ENCODE peak calls at places on chromosome 17, in four cellular contexts. One of them, this sample, is unnamed.

GRCh38 chr17:1493291-1493980 is 950 bp upstream of the MYO1C start:
- DNase-seq in posterior vena cava: no peak
- DNase-seq in stimulated activated CD4-positive, alpha-beta T cell treated with anti-CD3 and anti-CD28 coated beads, Interleukin-4, amount 100 ng/mL, for 24 hours: no peak
- DNase-seq in Caco-2: no peak
- DNase-seq in this sample: no peak

GRCh38 chr17:47686661-47687327 is 7.2 kb upstream of the TBKBP1 start:
- DNase-seq in posterior vena cava: no peak
- DNase-seq in stimulated activated CD4-positive, alpha-beta T cell treated with anti-CD3 and anti-CD28 coated beads, Interleukin-4, amount 100 ng/mL, for 24 hours: no peak
- DNase-seq in Caco-2: no peak
- DNase-seq in this sample: no peak

GRCh38 chr17:14494161-14494560 is 193.3 kb downstream of the HS3ST3B1 start:
- DNase-seq in posterior vena cava: no peak
- DNase-seq in stimulated activated CD4-positive, alpha-beta T cell treated with anti-CD3 and anti-CD28 coated beads, Interleukin-4, amount 100 ng/mL, for 24 hours: no peak
- DNase-seq in Caco-2: no peak
- DNase-seq in this sample: no peak

GRCh38 chr17:48215583-48216139 is 108.1 kb downstream of the SNX11 start:
- DNase-seq in posterior vena cava: no peak
- DNase-seq in stimulated activated CD4-positive, alpha-beta T cell treated with anti-CD3 and anti-CD28 coated beads, Interleukin-4, amount 100 ng/mL, for 24 hours: no peak
- DNase-seq in Caco-2: peak
- DNase-seq in this sample: no peak

GRCh38 chr17:79960788-79961522 is 74.7 kb downstream of the TBC1D16 start:
- DNase-seq in posterior vena cava: no peak
- DNase-seq in stimulated activated CD4-positive, alpha-beta T cell treated with anti-CD3 and anti-CD28 coated beads, Interleukin-4, amount 100 ng/mL, for 24 hours: no peak
- DNase-seq in Caco-2: no peak
- DNase-seq in this sample: no peak

GRCh38 chr17:2929881-2930533 is 133.4 kb downstream of the OR1D5 start:
- DNase-seq in posterior vena cava: no peak
- DNase-seq in stimulated activated CD4-positive, alpha-beta T cell treated with anti-CD3 and anti-CD28 coated beads, Interleukin-4, amount 100 ng/mL, for 24 hours: peak
- DNase-seq in Caco-2: peak
- DNase-seq in this sample: peak

GRCh38 chr17:44557653-44558285 is 485 bp downstream of the FZD2 start:
- DNase-seq in posterior vena cava: peak
- DNase-seq in stimulated activated CD4-positive, alpha-beta T cell treated with anti-CD3 and anti-CD28 coated beads, Interleukin-4, amount 100 ng/mL, for 24 hours: peak
- DNase-seq in Caco-2: no peak
- DNase-seq in this sample: peak

GRCh38 chr17:31393749-31394146 is 2.3 kb downstream of the RAB11FIP4 start:
- DNase-seq in posterior vena cava: peak
- DNase-seq in stimulated activated CD4-positive, alpha-beta T cell treated with anti-CD3 and anti-CD28 coated beads, Interleukin-4, amount 100 ng/mL, for 24 hours: no peak
- DNase-seq in Caco-2: no peak
- DNase-seq in this sample: no peak

GRCh38 chr17:298791-299450 is 53.7 kb downstream of the RPH3AL start:
- DNase-seq in posterior vena cava: peak
- DNase-seq in stimulated activated CD4-positive, alpha-beta T cell treated with anti-CD3 and anti-CD28 coated beads, Interleukin-4, amount 100 ng/mL, for 24 hours: no peak
- DNase-seq in Caco-2: no peak
- DNase-seq in this sample: no peak

GRCh38 chr17:66976781-66977201 is 12.3 kb downstream of the CACNG4 start:
- DNase-seq in posterior vena cava: no peak
- DNase-seq in stimulated activated CD4-positive, alpha-beta T cell treated with anti-CD3 and anti-CD28 coated beads, Interleukin-4, amount 100 ng/mL, for 24 hours: no peak
- DNase-seq in Caco-2: no peak
- DNase-seq in this sample: no peak

GRCh38 chr17:21249911-21250703 is 3.1 kb downstream of the NATD1 start:
- DNase-seq in posterior vena cava: no peak
- DNase-seq in stimulated activated CD4-positive, alpha-beta T cell treated with anti-CD3 and anti-CD28 coated beads, Interleukin-4, amount 100 ng/mL, for 24 hours: no peak
- DNase-seq in Caco-2: no peak
- DNase-seq in this sample: no peak

GRCh38 chr17:74325743-74326379 is at the start of gene KIF19:
- DNase-seq in posterior vena cava: no peak
- DNase-seq in stimulated activated CD4-positive, alpha-beta T cell treated with anti-CD3 and anti-CD28 coated beads, Interleukin-4, amount 100 ng/mL, for 24 hours: peak
- DNase-seq in Caco-2: no peak
- DNase-seq in this sample: peak

GRCh38 chr17:4475001-4475400 is 23.7 kb upstream of the SPNS2 start:
- DNase-seq in posterior vena cava: no peak
- DNase-seq in stimulated activated CD4-positive, alpha-beta T cell treated with anti-CD3 and anti-CD28 coated beads, Interleukin-4, amount 100 ng/mL, for 24 hours: no peak
- DNase-seq in Caco-2: no peak
- DNase-seq in this sample: no peak

GRCh38 chr17:31269597-31269996 is 27.4 kb downstream of the OMG start:
- DNase-seq in posterior vena cava: no peak
- DNase-seq in stimulated activated CD4-positive, alpha-beta T cell treated with anti-CD3 and anti-CD28 coated beads, Interleukin-4, amount 100 ng/mL, for 24 hours: no peak
- DNase-seq in Caco-2: peak
- DNase-seq in this sample: no peak

GRCh38 chr17:80290199-80290598 is 29.5 kb downstream of the RNF213 start:
- DNase-seq in posterior vena cava: peak
- DNase-seq in stimulated activated CD4-positive, alpha-beta T cell treated with anti-CD3 and anti-CD28 coated beads, Interleukin-4, amount 100 ng/mL, for 24 hours: no peak
- DNase-seq in Caco-2: no peak
- DNase-seq in this sample: no peak

GRCh38 chr17:33210240-33210639 is 82.9 kb downstream of the ASIC2 start:
- DNase-seq in posterior vena cava: no peak
- DNase-seq in stimulated activated CD4-positive, alpha-beta T cell treated with anti-CD3 and anti-CD28 coated beads, Interleukin-4, amount 100 ng/mL, for 24 hours: no peak
- DNase-seq in Caco-2: no peak
- DNase-seq in this sample: no peak

GRCh38 chr17:5027299-5027698 is 7.9 kb downstream of the SLC52A1 start:
- DNase-seq in posterior vena cava: no peak
- DNase-seq in stimulated activated CD4-positive, alpha-beta T cell treated with anti-CD3 and anti-CD28 coated beads, Interleukin-4, amount 100 ng/mL, for 24 hours: no peak
- DNase-seq in Caco-2: no peak
- DNase-seq in this sample: no peak

GRCh38 chr17:47719411-47720152 is 13.5 kb upstream of the TBX21 start:
- DNase-seq in posterior vena cava: no peak
- DNase-seq in stimulated activated CD4-positive, alpha-beta T cell treated with anti-CD3 and anti-CD28 coated beads, Interleukin-4, amount 100 ng/mL, for 24 hours: peak
- DNase-seq in Caco-2: no peak
- DNase-seq in this sample: peak

GRCh38 chr17:30556374-30557332 is 79.4 kb downstream of the GOSR1 start:
- DNase-seq in posterior vena cava: peak
- DNase-seq in stimulated activated CD4-positive, alpha-beta T cell treated with anti-CD3 and anti-CD28 coated beads, Interleukin-4, amount 100 ng/mL, for 24 hours: no peak
- DNase-seq in Caco-2: no peak
- DNase-seq in this sample: no peak

GRCh38 chr17:42288078-42288984 is at the start of gene STAT5A:
- DNase-seq in posterior vena cava: peak
- DNase-seq in stimulated activated CD4-positive, alpha-beta T cell treated with anti-CD3 and anti-CD28 coated beads, Interleukin-4, amount 100 ng/mL, for 24 hours: peak
- DNase-seq in Caco-2: peak
- DNase-seq in this sample: peak

GRCh38 chr17:57051886-57052342 is 33.1 kb upstream of the AKAP1 start:
- DNase-seq in posterior vena cava: no peak
- DNase-seq in stimulated activated CD4-positive, alpha-beta T cell treated with anti-CD3 and anti-CD28 coated beads, Interleukin-4, amount 100 ng/mL, for 24 hours: no peak
- DNase-seq in Caco-2: no peak
- DNase-seq in this sample: no peak

GRCh38 chr17:78883533-78884131 is 19.4 kb downstream of the CEP295NL start:
- DNase-seq in posterior vena cava: peak
- DNase-seq in stimulated activated CD4-positive, alpha-beta T cell treated with anti-CD3 and anti-CD28 coated beads, Interleukin-4, amount 100 ng/mL, for 24 hours: no peak
- DNase-seq in Caco-2: peak
- DNase-seq in this sample: no peak

GRCh38 chr17:17935321-17936271 is 36.6 kb downstream of the TOM1L2 start:
- DNase-seq in posterior vena cava: peak
- DNase-seq in stimulated activated CD4-positive, alpha-beta T cell treated with anti-CD3 and anti-CD28 coated beads, Interleukin-4, amount 100 ng/mL, for 24 hours: no peak
- DNase-seq in Caco-2: peak
- DNase-seq in this sample: no peak

GRCh38 chr17:59383893-59384292 is 52.4 kb downstream of the YPEL2 start:
- DNase-seq in posterior vena cava: no peak
- DNase-seq in stimulated activated CD4-positive, alpha-beta T cell treated with anti-CD3 and anti-CD28 coated beads, Interleukin-4, amount 100 ng/mL, for 24 hours: no peak
- DNase-seq in Caco-2: no peak
- DNase-seq in this sample: no peak

GRCh38 chr17:42266462-42266861 is 9.7 kb downstream of the STAT5B start:
- DNase-seq in posterior vena cava: no peak
- DNase-seq in stimulated activated CD4-positive, alpha-beta T cell treated with anti-CD3 and anti-CD28 coated beads, Interleukin-4, amount 100 ng/mL, for 24 hours: no peak
- DNase-seq in Caco-2: no peak
- DNase-seq in this sample: no peak

GRCh38 chr17:45221081-45221996 is at the start of gene FMNL1:
- DNase-seq in posterior vena cava: peak
- DNase-seq in stimulated activated CD4-positive, alpha-beta T cell treated with anti-CD3 and anti-CD28 coated beads, Interleukin-4, amount 100 ng/mL, for 24 hours: peak
- DNase-seq in Caco-2: no peak
- DNase-seq in this sample: peak

GRCh38 chr17:56810286-56810781 is 23.4 kb downstream of the C17orf67 start:
- DNase-seq in posterior vena cava: no peak
- DNase-seq in stimulated activated CD4-positive, alpha-beta T cell treated with anti-CD3 and anti-CD28 coated beads, Interleukin-4, amount 100 ng/mL, for 24 hours: no peak
- DNase-seq in Caco-2: no peak
- DNase-seq in this sample: no peak

GRCh38 chr17:48632579-48633265 is 6.6 kb upstream of the HOXB9 start:
- DNase-seq in posterior vena cava: peak
- DNase-seq in stimulated activated CD4-positive, alpha-beta T cell treated with anti-CD3 and anti-CD28 coated beads, Interleukin-4, amount 100 ng/mL, for 24 hours: no peak
- DNase-seq in Caco-2: no peak
- DNase-seq in this sample: no peak

GRCh38 chr17:50148226-50149098 is 2.0 kb downstream of the PPP1R9B start:
- DNase-seq in posterior vena cava: peak
- DNase-seq in stimulated activated CD4-positive, alpha-beta T cell treated with anti-CD3 and anti-CD28 coated beads, Interleukin-4, amount 100 ng/mL, for 24 hours: peak
- DNase-seq in Caco-2: peak
- DNase-seq in this sample: peak

GRCh38 chr17:77886387-77886728 is 72.1 kb upstream of the TNRC6C start:
- DNase-seq in posterior vena cava: peak
- DNase-seq in stimulated activated CD4-positive, alpha-beta T cell treated with anti-CD3 and anti-CD28 coated beads, Interleukin-4, amount 100 ng/mL, for 24 hours: no peak
- DNase-seq in Caco-2: no peak
- DNase-seq in this sample: peak

GRCh38 chr17:43683928-43684653 is 22.4 kb upstream of the MEOX1 start:
- DNase-seq in posterior vena cava: no peak
- DNase-seq in stimulated activated CD4-positive, alpha-beta T cell treated with anti-CD3 and anti-CD28 coated beads, Interleukin-4, amount 100 ng/mL, for 24 hours: no peak
- DNase-seq in Caco-2: no peak
- DNase-seq in this sample: no peak

GRCh38 chr17:491086-492014 is 138.7 kb upstream of the RPH3AL start:
- DNase-seq in posterior vena cava: peak
- DNase-seq in stimulated activated CD4-positive, alpha-beta T cell treated with anti-CD3 and anti-CD28 coated beads, Interleukin-4, amount 100 ng/mL, for 24 hours: no peak
- DNase-seq in Caco-2: peak
- DNase-seq in this sample: peak

GRCh38 chr17:3602499-3602898 is 6.7 kb downstream of the TRPV1 start:
- DNase-seq in posterior vena cava: no peak
- DNase-seq in stimulated activated CD4-positive, alpha-beta T cell treated with anti-CD3 and anti-CD28 coated beads, Interleukin-4, amount 100 ng/mL, for 24 hours: no peak
- DNase-seq in Caco-2: no peak
- DNase-seq in this sample: peak

GRCh38 chr17:69853533-69854262 is 221.3 kb upstream of the KCNJ16 start:
- DNase-seq in posterior vena cava: no peak
- DNase-seq in stimulated activated CD4-positive, alpha-beta T cell treated with anti-CD3 and anti-CD28 coated beads, Interleukin-4, amount 100 ng/mL, for 24 hours: no peak
- DNase-seq in Caco-2: no peak
- DNase-seq in this sample: no peak

GRCh38 chr17:18960241-18960665 is 8.3 kb downstream of the SLC5A10 start:
- DNase-seq in posterior vena cava: no peak
- DNase-seq in stimulated activated CD4-positive, alpha-beta T cell treated with anti-CD3 and anti-CD28 coated beads, Interleukin-4, amount 100 ng/mL, for 24 hours: no peak
- DNase-seq in Caco-2: peak
- DNase-seq in this sample: no peak